ENCODE peak calls at places on chromosomes 16 and 17, in six cellular contexts. H is heart right ventricle, F is AG10803, A is endothelial cell of umbilical vein, M is mucosa of descending colon, R is upper lobe of right lung. B is an unnamed sample.

GRCh38 chr16:54418903-54419302 is 132.3 kb upstream of the IRX3 start:
- DNase-seq in H (no peak), F (no peak), A (no peak), M (no peak), R (no peak), B (no peak)

GRCh38 chr17:17352836-17353624 is 49.9 kb downstream of the NT5M start:
- DNase-seq in H (no peak), F (no peak), A (no peak), M (no peak), R (peak), B (peak)

GRCh38 chr16:85378145-85379040 is 234.7 kb upstream of the GSE1 start:
- DNase-seq in H (no peak), F (no peak), A (no peak), M (no peak), R (no peak), B (no peak)

GRCh38 chr16:69476920-69477418 is 52.5 kb downstream of the CYB5B start:
- DNase-seq in H (no peak), F (peak), A (peak), M (no peak), R (no peak), B (no peak)

GRCh38 chr16:46896314-46896968 is 12.3 kb downstream of the GPT2 start:
- DNase-seq in H (no peak), F (no peak), A (no peak), M (no peak), R (no peak), B (no peak)

GRCh38 chr16:53057658-53058057 is 2.9 kb downstream of the CHD9 start:
- DNase-seq in H (no peak), F (no peak), A (no peak), M (no peak), R (no peak), B (no peak)

GRCh38 chr17:55152236-55152635 is 112.5 kb upstream of the HLF start:
- DNase-seq in H (no peak), F (no peak), A (no peak), M (no peak), R (no peak), B (no peak)

GRCh38 chr16:46908540-46909372 is 24.6 kb downstream of the GPT2 start:
- DNase-seq in H (no peak), F (peak), A (peak), M (no peak), R (no peak), B (peak)

GRCh38 chr17:5431929-5432556 is 6.9 kb downstream of the C1QBP start:
- DNase-seq in H (no peak), F (no peak), A (no peak), M (no peak), R (no peak), B (no peak)

GRCh38 chr17:17839792-17840707 is 3.3 kb upstream of the SREBF1 start:
- DNase-seq in H (peak), F (peak), A (peak), M (peak), R (peak), B (peak)

GRCh38 chr16:71526111-71526998 is at the start of gene CHST4:
- DNase-seq in H (no peak), F (peak), A (no peak), M (no peak), R (no peak), B (no peak)

GRCh38 chr16:56961386-56961785 is 364 bp upstream of the CETP start:
- DNase-seq in H (no peak), F (no peak), A (peak), M (no peak), R (no peak), B (no peak)

GRCh38 chr17:20095366-20096080 is 86.4 kb downstream of the SPECC1 start:
- DNase-seq in H (peak), F (peak), A (peak), M (no peak), R (no peak), B (peak)

GRCh38 chr17:48636177-48637018 is 10.2 kb upstream of the HOXB9 start:
- DNase-seq in H (peak), F (peak), A (peak), M (peak), R (peak), B (peak)

GRCh38 chr16:76114681-76115080 is 162.5 kb upstream of the CNTNAP4 start:
- DNase-seq in H (no peak), F (no peak), A (no peak), M (no peak), R (no peak), B (no peak)

GRCh38 chr17:81868674-81869220 is 2.4 kb downstream of the ARHGDIA start:
- DNase-seq in H (no peak), F (peak), A (no peak), M (no peak), R (peak), B (no peak)
- H3K4me3 ChIP-seq in H (no peak), F (peak), A (no peak), M (no peak), R (no peak), B (peak)

GRCh38 chr17:68106085-68106484 is 70.5 kb downstream of the KPNA2 start:
- DNase-seq in H (no peak), F (no peak), A (no peak), M (no peak), R (no peak), B (no peak)

GRCh38 chr17:68101992-68102758 is 66.6 kb downstream of the KPNA2 start:
- DNase-seq in H (peak), F (no peak), A (peak), M (peak), R (no peak), B (no peak)

GRCh38 chr17:68100000-68100641 is 64.6 kb downstream of the KPNA2 start:
- DNase-seq in H (no peak), F (no peak), A (no peak), M (no peak), R (no peak), B (no peak)

GRCh38 chr17:68101075-68101991 is 65.8 kb downstream of the KPNA2 start:
- DNase-seq in H (peak), F (peak), A (peak), M (peak), R (peak), B (peak)

DNA sequence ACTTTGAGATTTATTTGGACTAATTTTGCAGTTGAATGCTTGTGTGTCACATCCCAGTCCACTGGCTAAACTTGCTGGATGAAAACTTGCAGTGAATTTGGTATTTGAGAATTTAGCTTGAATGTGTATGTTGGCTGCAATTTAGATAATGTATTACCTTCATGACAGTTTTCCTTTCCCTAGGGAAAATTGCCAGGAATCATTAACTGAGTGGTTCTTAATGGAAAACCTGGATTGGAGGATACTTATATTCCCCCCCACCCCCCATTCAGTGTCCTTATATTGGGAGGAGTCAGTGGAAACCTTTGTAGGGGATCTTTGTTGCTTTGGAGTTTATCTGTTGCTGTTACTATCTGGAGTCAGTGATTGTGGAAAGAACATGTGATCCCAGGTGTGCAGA is 67.6 kb downstream of the KPNA2 start:
- DNase-seq in H (no peak), F (no peak), A (peak), M (no peak), R (no peak), B (no peak)
- H3K4me3 ChIP-seq in H (peak), F (peak), A (no peak), M (no peak), R (peak), B (no peak)

DNA sequence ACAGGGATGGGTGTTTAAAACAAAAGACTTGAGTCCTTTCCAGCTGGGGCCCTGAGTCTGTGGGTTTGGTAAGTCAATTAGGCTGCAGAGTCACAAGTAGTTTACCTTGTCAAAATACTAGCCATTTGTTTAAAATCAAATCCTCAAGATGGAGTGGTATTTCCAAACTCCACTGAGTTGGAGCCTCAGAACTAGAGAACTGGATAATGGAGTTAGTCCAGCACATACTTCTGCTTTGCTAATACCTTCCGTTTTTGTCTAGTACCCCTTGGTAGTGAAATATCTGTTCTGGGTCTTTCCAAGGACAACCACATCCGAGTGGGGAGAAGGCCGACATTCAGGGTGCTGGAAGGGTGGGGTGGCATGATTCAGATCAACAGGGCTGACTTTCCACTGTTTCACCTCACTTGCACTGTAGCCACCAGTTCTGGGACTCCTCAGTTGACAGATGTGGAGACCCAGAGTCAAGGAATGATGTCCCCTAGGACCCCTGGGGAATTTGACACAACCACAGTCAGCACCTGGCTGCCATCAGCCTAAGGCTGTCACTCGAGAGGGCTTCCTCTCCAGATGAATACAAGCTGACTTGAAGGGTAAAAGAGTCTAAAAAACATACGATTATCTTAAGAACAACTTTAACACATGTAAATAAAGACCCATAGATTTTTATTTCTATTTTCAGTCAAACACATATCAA is 84.7 kb upstream of the HNF1B start:
- DNase-seq in H (no peak), F (no peak), A (no peak), M (no peak), R (no peak), B (no peak)
- H3K4me3 ChIP-seq in H (no peak), F (no peak), A (no peak), M (no peak), R (no peak), B (no peak)

GRCh38 chr16:4477966-4478365 is 1.8 kb downstream of the HMOX2 start:
- DNase-seq in H (no peak), F (peak), A (peak), M (no peak), R (no peak), B (no peak)
- H3K4me3 ChIP-seq in H (no peak), F (no peak), A (peak), M (no peak), R (peak), B (no peak)

DNA sequence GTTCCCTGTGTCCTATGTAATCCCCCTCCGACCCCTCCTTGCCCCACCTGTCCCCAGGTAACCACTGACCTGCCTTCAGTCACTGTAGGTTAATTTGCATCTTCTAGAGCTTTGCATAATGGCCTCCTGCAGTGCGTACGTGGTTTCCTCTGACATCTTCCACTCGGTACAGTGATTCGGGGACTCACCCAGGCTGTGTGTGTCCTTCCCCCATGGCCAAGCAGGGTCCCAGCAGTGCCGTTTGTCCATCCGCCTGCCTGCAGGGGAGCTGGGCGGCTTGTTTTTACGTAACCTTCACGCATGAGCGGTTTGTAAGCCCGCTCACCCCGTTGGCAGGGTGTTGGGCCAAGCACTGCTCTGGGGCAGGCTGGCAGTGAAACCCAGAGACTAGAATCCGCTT is 7.9 kb downstream of the MAPK8IP3 start:
- DNase-seq in H (no peak), F (no peak), A (no peak), M (no peak), R (no peak), B (no peak)
- H3K4me3 ChIP-seq in H (no peak), F (no peak), A (no peak), M (no peak), R (no peak), B (no peak)

DNA sequence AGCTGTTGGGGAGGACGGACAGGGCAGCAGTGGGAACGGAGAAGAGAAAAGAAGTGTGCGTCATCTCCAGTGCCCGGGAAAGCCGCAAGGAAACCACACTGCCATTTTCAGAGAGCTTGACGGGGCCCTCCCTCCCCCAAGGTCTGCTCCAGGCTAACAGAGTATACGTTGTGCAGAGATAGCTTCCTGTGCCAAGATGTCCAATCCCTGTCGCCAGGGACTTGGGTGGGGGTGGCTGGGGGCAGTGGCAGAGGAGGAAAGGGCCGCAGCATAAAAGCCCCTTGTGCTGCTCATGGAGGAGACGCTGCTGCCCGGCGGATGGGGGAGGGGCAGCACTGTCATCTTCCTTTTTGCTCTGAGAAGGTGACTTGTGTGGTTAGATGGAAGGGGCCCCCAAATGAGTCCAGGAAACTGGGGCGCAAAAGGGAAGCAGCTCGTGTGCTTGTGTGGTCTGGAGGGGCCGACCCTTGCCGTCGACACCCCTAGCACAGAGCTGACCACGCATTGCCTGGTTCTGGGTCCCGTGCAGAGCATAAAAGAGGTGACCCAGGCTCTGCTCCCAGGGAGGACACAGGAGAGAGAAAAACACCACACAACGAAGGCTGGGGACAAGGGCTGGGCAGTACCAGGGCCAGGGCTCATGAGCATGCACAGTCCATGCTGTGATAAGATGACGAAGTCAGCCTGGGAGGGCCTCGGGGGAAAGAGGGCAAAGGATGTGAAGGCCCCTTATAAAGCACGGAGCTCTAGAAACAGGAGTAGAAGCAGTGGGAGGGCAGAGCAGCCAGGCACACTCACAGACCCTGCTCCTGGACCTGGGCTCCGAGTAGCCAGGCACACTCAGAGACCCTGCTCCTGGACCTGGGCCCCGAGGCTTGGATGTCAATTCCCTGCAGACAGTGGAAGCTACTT is 372.6 kb downstream of the SLC39A11 start:
- DNase-seq in H (no peak), F (no peak), A (no peak), M (no peak), R (no peak), B (no peak)
- H3K4me3 ChIP-seq in H (no peak), F (no peak), A (no peak), M (no peak), R (no peak), B (no peak)

GRCh38 chr17:77085916-77086432 is 54.8 kb upstream of the SEC14L1 start:
- DNase-seq in H (no peak), F (no peak), A (peak), M (no peak), R (no peak), B (no peak)
- H3K4me3 ChIP-seq in H (no peak), F (no peak), A (no peak), M (no peak), R (no peak), B (no peak)

GRCh38 chr16:87849419-87850008 is 19.8 kb downstream of the SLC7A5 start:
- DNase-seq in H (no peak), F (no peak), A (no peak), M (no peak), R (no peak), B (no peak)

GRCh38 chr16:87848676-87849345 is 20.5 kb downstream of the SLC7A5 start:
- DNase-seq in H (no peak), F (no peak), A (no peak), M (no peak), R (no peak), B (no peak)

GRCh38 chr16:87851601-87852000 is 17.7 kb downstream of the SLC7A5 start:
- DNase-seq in H (no peak), F (no peak), A (no peak), M (no peak), R (no peak), B (no peak)

GRCh38 chr16:87850009-87851006 is 19.0 kb downstream of the SLC7A5 start:
- DNase-seq in H (peak), F (peak), A (peak), M (peak), R (peak), B (peak)

DNA sequence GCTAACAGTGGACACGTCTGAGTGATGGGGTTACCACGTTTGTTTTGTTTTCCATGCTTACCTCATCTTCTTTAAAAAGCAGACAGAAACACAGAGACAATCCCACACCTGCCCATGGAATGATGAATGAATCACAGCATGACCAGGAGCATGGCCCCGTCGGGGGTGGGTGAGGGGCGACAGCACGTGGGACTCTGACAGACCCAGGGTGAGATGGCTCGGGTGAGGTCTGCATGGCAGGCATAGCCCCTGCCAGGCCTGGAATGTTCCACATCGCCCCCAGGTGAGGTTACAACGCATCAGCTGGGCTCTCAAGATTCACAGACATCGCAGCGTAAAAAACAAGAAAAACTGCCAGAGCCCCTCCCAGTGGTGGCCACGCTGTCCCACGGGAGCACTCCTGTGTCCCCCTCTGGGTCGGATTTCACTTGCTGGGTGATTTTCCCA is 18.1 kb downstream of the SLC7A5 start:
- DNase-seq in H (no peak), F (no peak), A (no peak), M (no peak), R (no peak), B (no peak)
- H3K4me3 ChIP-seq in H (no peak), F (no peak), A (no peak), M (no peak), R (no peak), B (peak)

DNA sequence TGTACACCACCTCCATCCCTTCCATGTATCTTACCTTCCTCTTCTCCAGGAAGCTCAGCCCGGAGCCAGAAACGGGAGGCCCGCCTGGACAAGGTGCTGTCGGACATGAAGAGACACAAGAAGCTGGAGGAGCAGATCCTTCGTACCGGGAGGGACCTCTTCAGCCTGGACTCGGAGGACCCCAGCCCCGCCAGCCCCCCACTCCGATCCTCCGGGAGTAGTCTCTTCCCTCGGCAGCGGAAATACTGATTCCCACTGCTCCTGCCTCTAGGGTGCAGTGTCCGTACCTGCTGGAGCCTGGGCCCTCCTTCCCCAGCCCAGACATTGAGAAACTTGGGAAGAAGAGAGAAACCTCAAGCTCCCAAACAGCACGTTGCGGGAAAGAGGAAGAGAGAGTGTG is 756 bp upstream of the MVP start:
- DNase-seq in H (no peak), F (no peak), A (no peak), M (peak), R (peak), B (no peak)
- H3K4me3 ChIP-seq in H (no peak), F (peak), A (no peak), M (no peak), R (peak), B (no peak)

DNA sequence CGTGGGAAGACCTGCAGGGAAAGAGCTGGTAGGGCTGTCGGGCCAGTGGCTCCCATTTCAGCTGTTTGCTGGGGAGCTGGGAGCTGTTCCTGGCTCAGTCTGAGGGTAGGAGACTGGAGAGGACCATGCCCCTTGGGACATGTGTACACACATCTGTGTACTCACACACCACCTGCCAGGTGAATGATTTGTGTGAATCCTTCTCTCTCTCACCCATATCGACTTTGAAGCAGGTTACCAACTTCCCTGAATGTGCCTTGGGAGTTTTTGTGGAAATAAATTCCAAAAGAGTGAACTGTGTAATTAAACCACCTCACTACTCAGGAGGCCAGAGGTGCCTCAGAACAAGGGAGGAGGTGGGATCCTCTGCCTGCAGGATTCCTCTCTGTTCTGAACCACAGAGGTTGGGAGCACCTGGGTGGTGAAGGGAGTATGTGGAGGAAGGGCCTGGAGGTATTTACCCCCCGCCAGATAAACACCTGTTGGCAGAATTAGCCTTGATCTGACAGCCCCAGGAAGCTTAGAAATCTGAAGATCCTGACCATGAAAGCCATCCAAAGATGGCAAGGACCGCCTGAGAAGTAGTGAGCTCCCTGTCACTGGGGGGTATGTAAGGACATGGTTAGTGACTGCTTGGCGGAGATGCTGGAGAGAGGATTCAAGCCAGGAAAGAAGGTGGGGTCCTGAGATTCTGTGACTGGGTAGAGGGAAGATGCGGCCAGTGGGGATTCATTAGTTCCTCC is 3.3 kb downstream of the ABCC3 start:
- DNase-seq in H (no peak), F (no peak), A (no peak), M (peak), R (no peak), B (no peak)
- H3K4me3 ChIP-seq in H (no peak), F (no peak), A (no peak), M (no peak), R (no peak), B (no peak)